ENCODE peak calls at places on chromosomes 3 and 15, in six cellular contexts. Q is suprapubic skin, K is A549, D is stomach, M is tibial nerve, W is K562. R is an unnamed sample. For H3K4me1, the result is how much of the 10 kb centered on the place peaks cover.

GRCh38 chr3:132378846-132379245 is 38.5 kb upstream of the DNAJC13 start:
- DNase-seq in Q (no peak), K (no peak), D (no peak), M (no peak), W (no peak), R (no peak)

GRCh38 chr15:78642341-78642740 is 1.3 kb upstream of the CHRNB4 start:
- DNase-seq in Q (no peak), K (no peak), D (no peak), M (no peak), W (no peak), R (no peak)

GRCh38 chr15:59140422-59141226 is 35.7 kb downstream of the CCNB2 start:
- DNase-seq in Q (no peak), K (no peak), D (no peak), M (no peak), W (no peak), R (no peak)

GRCh38 chr3:5634411-5634810 is 446.9 kb downstream of the EDEM1 start:
- DNase-seq in Q (no peak), K (no peak), D (no peak), M (no peak), W (no peak), R (no peak)

GRCh38 chr15:31347067-31347975 is 20.7 kb downstream of the KLF13 start:
- DNase-seq in Q (no peak), K (no peak), D (no peak), M (no peak), W (no peak), R (no peak)

GRCh38 chr3:187809979-187810568 is 64.8 kb upstream of the BCL6 start:
- DNase-seq in Q (no peak), K (no peak), D (no peak), M (no peak), W (no peak), R (no peak)

GRCh38 chr15:39054128-39054732 is 489.6 kb upstream of the RASGRP1 start:
- DNase-seq in Q (no peak), K (no peak), D (no peak), M (peak), W (no peak), R (no peak)

GRCh38 chr15:99744142-99744541 is 10.9 kb upstream of the LYSMD4 start:
- DNase-seq in Q (no peak), K (no peak), D (no peak), M (no peak), W (no peak), R (no peak)

GRCh38 chr3:191030983-191031382 is 168.1 kb upstream of the OSTN start:
- DNase-seq in Q (no peak), K (no peak), D (no peak), M (no peak), W (no peak), R (no peak)
- TF ChIP-seq EP300 in Q (no peak), K (no peak), D (no peak), M (no peak), W (no peak), R (no peak)

DNA sequence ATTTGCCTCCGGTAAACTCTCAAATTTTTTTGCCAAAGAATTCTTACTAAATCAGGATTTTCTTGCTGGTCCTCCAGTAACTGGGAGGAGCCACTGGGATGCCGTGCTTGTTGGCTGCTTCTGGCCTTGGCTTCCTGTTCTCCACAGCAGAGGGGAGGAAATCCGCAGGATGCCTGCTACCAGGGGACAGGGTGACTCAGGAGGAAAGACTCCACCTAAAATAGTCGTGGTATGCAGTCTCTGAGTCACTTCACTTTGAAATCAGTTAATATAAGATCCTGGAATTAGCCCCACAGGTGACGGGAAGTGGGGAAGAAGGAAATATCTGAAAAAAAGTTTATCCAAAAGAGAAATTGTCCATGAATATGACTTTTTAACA is 6.5 kb upstream of the TM4SF18 start:
- DNase-seq in Q (peak), K (peak), D (peak), M (peak), W (no peak), R (peak)
- H3K4me1 ChIP-seq in Q (under half), K (half or more), D (under half), M (under half), W (under half), R (under half)

DNA sequence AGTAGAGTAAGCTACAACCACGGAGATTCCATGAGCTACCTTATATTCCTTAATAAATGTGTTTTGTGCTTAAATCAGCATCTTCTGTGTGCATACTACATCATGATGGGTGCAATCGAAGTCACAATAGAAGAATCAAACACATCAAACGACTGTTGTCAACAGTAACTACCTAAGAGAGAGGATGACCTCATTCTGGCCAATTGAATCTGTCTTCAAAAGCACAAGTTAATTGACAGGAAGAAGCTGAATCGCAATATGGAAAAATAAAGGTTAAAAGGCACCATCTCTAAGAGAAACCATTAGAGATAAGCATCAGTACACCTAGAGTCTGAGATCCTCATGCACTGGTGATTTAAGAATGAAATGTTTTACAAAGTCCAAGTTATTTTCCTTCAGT is 39.0 kb downstream of the CD200R1L start:
- DNase-seq in Q (no peak), K (no peak), D (no peak), M (no peak), W (no peak), R (no peak)
- TF ChIP-seq EP300 in Q (no peak), K (no peak), D (no peak), M (no peak), W (no peak), R (no peak)

DNA sequence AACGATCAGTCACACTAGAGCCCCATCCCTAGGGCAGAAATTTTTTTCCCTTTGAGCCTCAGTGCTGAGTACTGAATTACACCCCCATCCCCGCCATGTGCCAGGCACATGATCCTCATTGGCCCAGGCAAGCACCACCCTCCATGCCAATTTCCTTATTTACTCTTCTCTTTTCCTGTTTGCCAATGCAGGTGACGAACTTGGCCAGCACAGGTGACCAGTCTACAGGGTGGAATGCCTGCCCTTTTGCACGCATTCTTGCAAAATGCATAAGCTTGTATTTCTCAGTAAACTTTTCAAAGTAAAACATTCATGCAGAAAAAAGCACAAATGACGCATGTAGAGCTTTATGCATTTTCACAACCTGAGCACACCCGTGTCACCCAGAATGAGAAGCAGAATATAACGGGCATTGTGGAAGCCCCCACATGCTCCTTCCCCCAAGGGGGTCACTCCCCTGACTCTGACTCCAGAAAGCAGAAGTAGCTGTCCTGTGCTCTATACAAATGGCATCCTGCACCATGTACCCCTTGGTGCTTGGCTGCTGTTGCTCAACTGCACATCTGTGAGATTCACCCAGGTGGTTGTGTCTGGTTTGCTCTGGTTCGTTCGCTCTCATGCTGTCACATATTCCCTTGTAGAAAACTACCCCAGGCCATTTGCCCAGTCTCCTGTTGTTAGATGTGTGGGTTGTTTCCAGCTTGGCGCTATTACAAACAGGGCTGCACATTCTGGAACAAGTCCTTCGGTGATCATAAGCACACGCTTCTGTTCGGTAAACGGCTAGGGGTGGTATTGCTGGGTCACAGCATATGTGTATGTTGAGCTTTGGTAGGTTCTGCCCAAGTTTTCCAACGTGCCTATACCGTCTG is 65.8 kb upstream of the SLC6A6 start:
- DNase-seq in Q (no peak), K (no peak), D (peak), M (no peak), W (no peak), R (no peak)
- H3K4me1 ChIP-seq in Q (under half), K (under half), D (under half), M (under half), W (under half), R (under half)

GRCh38 chr3:89889386-89889785 is 782.0 kb downstream of the EPHA3 start:
- DNase-seq in Q (no peak), K (no peak), D (no peak), M (no peak), W (no peak), R (no peak)
- TF ChIP-seq EP300 in Q (no peak), K (no peak), D (no peak), M (no peak), W (no peak), R (no peak)

GRCh38 chr15:62931650-62932049 is 110.9 kb upstream of the TPM1 start:
- DNase-seq in Q (no peak), K (no peak), D (no peak), M (no peak), W (no peak), R (no peak)
- H3K4me1 ChIP-seq in Q (under half), K (half or more), D (under half), M (under half), W (under half), R (under half)

DNA sequence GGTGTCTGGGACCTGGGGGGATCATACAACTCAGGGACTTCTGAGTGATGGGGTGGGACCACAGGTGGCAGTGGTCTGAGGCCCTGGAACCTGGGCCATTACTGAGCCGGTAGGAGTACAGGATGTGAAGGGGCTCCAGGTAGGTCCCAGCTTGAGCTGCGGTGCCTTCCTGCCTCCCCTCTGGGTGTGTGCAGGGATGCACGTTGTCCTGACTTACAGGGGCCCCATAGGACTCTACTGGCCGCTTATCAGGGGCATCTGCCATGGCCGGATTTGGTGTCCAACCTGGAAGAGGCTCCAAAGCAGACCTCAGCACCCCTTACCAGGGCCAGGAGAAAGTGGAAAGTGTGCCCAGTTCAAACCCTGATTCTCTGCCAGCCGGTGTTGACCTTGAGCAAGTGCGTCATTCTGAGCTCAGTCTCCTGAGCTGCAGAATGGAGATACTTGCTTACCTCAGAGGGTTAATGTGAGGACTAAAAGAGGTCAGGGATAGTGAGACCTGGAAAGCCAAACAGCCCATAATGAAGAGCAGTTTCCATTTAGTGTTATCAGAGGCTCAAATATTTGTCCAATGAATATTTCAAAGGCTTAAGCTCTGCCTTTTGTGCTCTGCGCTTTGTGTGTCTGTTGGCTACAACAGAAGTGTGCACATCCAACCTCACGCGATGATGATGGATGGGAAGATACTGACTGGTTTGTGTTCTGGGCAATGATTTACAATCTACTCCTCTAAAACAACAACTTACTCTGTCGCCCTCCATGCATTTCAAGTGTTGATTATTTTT is 35.4 kb upstream of the ESYT3 start:
- DNase-seq in Q (no peak), K (no peak), D (no peak), M (no peak), W (no peak), R (peak)
- TF ChIP-seq EP300 in Q (no peak), K (no peak), D (no peak), M (no peak), W (no peak), R (no peak)

DNA sequence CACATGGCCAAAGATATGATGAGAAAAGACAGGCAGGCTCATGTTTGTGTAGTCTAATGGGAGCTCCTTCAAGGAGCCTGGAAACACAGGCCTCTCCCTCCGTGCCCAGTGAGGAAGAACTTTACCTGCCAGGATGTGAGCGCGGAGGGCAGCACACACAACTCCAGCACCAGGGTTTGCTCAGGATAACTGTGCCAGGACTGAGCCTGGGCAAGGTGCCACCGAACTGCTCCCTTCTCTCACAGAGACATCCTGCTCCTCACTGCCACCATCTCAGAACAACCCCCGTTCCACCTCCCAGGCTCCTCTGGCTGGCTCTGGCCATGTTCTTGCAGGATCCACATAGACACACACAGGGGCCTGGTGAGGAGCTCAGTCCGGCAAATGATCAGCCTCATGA is 87.4 kb downstream of the NUP210 start:
- DNase-seq in Q (no peak), K (no peak), D (peak), M (no peak), W (no peak), R (no peak)
- H3K4me1 ChIP-seq in Q (under half), K (under half), D (under half), M (under half), W (under half), R (under half)